ENCODE peak calls at places on chromosomes 16 and 17, in seven cellular contexts. One of them, this sample, is unnamed.

GRCh38 chr17:14143678-14144077 is 74.4 kb downstream of the COX10 start:
- DNase-seq in SW480: no peak
- DNase-seq in aorta: no peak
- DNase-seq in mesothelial cell of epicardium: no peak
- DNase-seq in A673: no peak
- DNase-seq in sciatic nerve: no peak
- DNase-seq in NCI-H446 treated with DMSO at 0.1 percent for 48 hours: no peak
- DNase-seq in this sample: no peak

GRCh38 chr17:81684442-81684911 is 666 bp downstream of the HGS start:
- DNase-seq in aorta: peak
- DNase-seq in NCI-H446 treated with DMSO at 0.1 percent for 48 hours: no peak
- DNase-seq in SW480: no peak
- DNase-seq in sciatic nerve: no peak
- DNase-seq in mesothelial cell of epicardium: no peak
- DNase-seq in A673: peak
- DNase-seq in this sample: no peak

GRCh38 chr16:24255446-24256352 is at the start of gene CACNG3:
- DNase-seq in SW480: no peak
- DNase-seq in NCI-H446 treated with DMSO at 0.1 percent for 48 hours: no peak
- DNase-seq in mesothelial cell of epicardium: peak
- DNase-seq in A673: peak
- DNase-seq in sciatic nerve: peak
- DNase-seq in aorta: peak
- DNase-seq in this sample: peak

GRCh38 chr17:18246880-18247612 is 11.5 kb downstream of the FLII start:
- DNase-seq in A673: peak
- DNase-seq in NCI-H446 treated with DMSO at 0.1 percent for 48 hours: no peak
- DNase-seq in sciatic nerve: peak
- DNase-seq in SW480: no peak
- DNase-seq in aorta: no peak
- DNase-seq in mesothelial cell of epicardium: peak
- DNase-seq in this sample: peak

GRCh38 chr16:77169650-77170236 is 21.2 kb upstream of the MON1B start:
- DNase-seq in aorta: no peak
- DNase-seq in A673: peak
- DNase-seq in SW480: peak
- DNase-seq in sciatic nerve: no peak
- DNase-seq in NCI-H446 treated with DMSO at 0.1 percent for 48 hours: no peak
- DNase-seq in mesothelial cell of epicardium: peak
- DNase-seq in this sample: peak

GRCh38 chr17:5788266-5788900 is 204.1 kb upstream of the NLRP1 start:
- DNase-seq in sciatic nerve: no peak
- DNase-seq in NCI-H446 treated with DMSO at 0.1 percent for 48 hours: no peak
- DNase-seq in A673: no peak
- DNase-seq in SW480: no peak
- DNase-seq in mesothelial cell of epicardium: no peak
- DNase-seq in aorta: no peak
- DNase-seq in this sample: no peak

GRCh38 chr17:34146440-34147043 is 108.5 kb upstream of the CCL2 start:
- DNase-seq in SW480: peak
- DNase-seq in mesothelial cell of epicardium: peak
- DNase-seq in A673: peak
- DNase-seq in sciatic nerve: no peak
- DNase-seq in NCI-H446 treated with DMSO at 0.1 percent for 48 hours: no peak
- DNase-seq in aorta: no peak
- DNase-seq in this sample: no peak

GRCh38 chr16:1363501-1364041 is 11.8 kb downstream of the GNPTG start:
- DNase-seq in NCI-H446 treated with DMSO at 0.1 percent for 48 hours: no peak
- DNase-seq in aorta: no peak
- DNase-seq in mesothelial cell of epicardium: peak
- DNase-seq in A673: peak
- DNase-seq in sciatic nerve: no peak
- DNase-seq in SW480: peak
- DNase-seq in this sample: peak

GRCh38 chr17:38341035-38341721 is 2.6 kb downstream of the GPR179 start:
- DNase-seq in aorta: no peak
- DNase-seq in SW480: no peak
- DNase-seq in mesothelial cell of epicardium: no peak
- DNase-seq in A673: peak
- DNase-seq in sciatic nerve: peak
- DNase-seq in NCI-H446 treated with DMSO at 0.1 percent for 48 hours: no peak
- DNase-seq in this sample: no peak

GRCh38 chr17:4178651-4179050 is 35.7 kb downstream of the CYB5D2 start:
- DNase-seq in sciatic nerve: no peak
- DNase-seq in mesothelial cell of epicardium: no peak
- DNase-seq in A673: no peak
- DNase-seq in aorta: no peak
- DNase-seq in SW480: no peak
- DNase-seq in NCI-H446 treated with DMSO at 0.1 percent for 48 hours: no peak
- DNase-seq in this sample: no peak

GRCh38 chr16:3938843-3939624 is 58.5 kb upstream of the CREBBP start:
- DNase-seq in NCI-H446 treated with DMSO at 0.1 percent for 48 hours: no peak
- DNase-seq in SW480: peak
- DNase-seq in A673: peak
- DNase-seq in sciatic nerve: peak
- DNase-seq in aorta: peak
- DNase-seq in mesothelial cell of epicardium: peak
- DNase-seq in this sample: peak

GRCh38 chr17:73759324-73760185 is 115.3 kb upstream of the SDK2 start:
- DNase-seq in A673: peak
- DNase-seq in SW480: no peak
- DNase-seq in NCI-H446 treated with DMSO at 0.1 percent for 48 hours: no peak
- DNase-seq in mesothelial cell of epicardium: no peak
- DNase-seq in sciatic nerve: no peak
- DNase-seq in aorta: no peak
- DNase-seq in this sample: no peak

GRCh38 chr17:81223758-81224122 is 975 bp upstream of the CEP131 start:
- DNase-seq in sciatic nerve: no peak
- DNase-seq in NCI-H446 treated with DMSO at 0.1 percent for 48 hours: no peak
- DNase-seq in A673: no peak
- DNase-seq in aorta: no peak
- DNase-seq in mesothelial cell of epicardium: no peak
- DNase-seq in SW480: no peak
- DNase-seq in this sample: no peak

GRCh38 chr17:50219345-50219744 is 17.9 kb upstream of the COL1A1 start:
- DNase-seq in aorta: no peak
- DNase-seq in sciatic nerve: no peak
- DNase-seq in mesothelial cell of epicardium: no peak
- DNase-seq in NCI-H446 treated with DMSO at 0.1 percent for 48 hours: no peak
- DNase-seq in SW480: peak
- DNase-seq in A673: no peak
- DNase-seq in this sample: peak

GRCh38 chr17:78327880-78328279 is 32.0 kb downstream of the SOCS3 start:
- DNase-seq in SW480: no peak
- DNase-seq in mesothelial cell of epicardium: no peak
- DNase-seq in A673: no peak
- DNase-seq in aorta: no peak
- DNase-seq in NCI-H446 treated with DMSO at 0.1 percent for 48 hours: no peak
- DNase-seq in sciatic nerve: no peak
- DNase-seq in this sample: no peak

GRCh38 chr16:81625544-81626152 is 153.4 kb upstream of the PLCG2 start:
- DNase-seq in aorta: peak
- DNase-seq in mesothelial cell of epicardium: no peak
- DNase-seq in sciatic nerve: no peak
- DNase-seq in A673: no peak
- DNase-seq in SW480: no peak
- DNase-seq in NCI-H446 treated with DMSO at 0.1 percent for 48 hours: no peak
- DNase-seq in this sample: no peak

GRCh38 chr17:77619851-77620250 is 338.7 kb upstream of the TNRC6C start:
- DNase-seq in mesothelial cell of epicardium: no peak
- DNase-seq in SW480: no peak
- DNase-seq in sciatic nerve: no peak
- DNase-seq in NCI-H446 treated with DMSO at 0.1 percent for 48 hours: no peak
- DNase-seq in aorta: no peak
- DNase-seq in A673: no peak
- DNase-seq in this sample: peak

GRCh38 chr17:44546711-44547606 is 10.3 kb upstream of the FZD2 start:
- DNase-seq in mesothelial cell of epicardium: no peak
- DNase-seq in aorta: no peak
- DNase-seq in NCI-H446 treated with DMSO at 0.1 percent for 48 hours: no peak
- DNase-seq in sciatic nerve: no peak
- DNase-seq in A673: no peak
- DNase-seq in SW480: no peak
- DNase-seq in this sample: peak

GRCh38 chr16:21703589-21704174 is 39.9 kb downstream of the OTOA start:
- DNase-seq in SW480: no peak
- DNase-seq in aorta: no peak
- DNase-seq in A673: no peak
- DNase-seq in mesothelial cell of epicardium: no peak
- DNase-seq in sciatic nerve: no peak
- DNase-seq in NCI-H446 treated with DMSO at 0.1 percent for 48 hours: no peak
- DNase-seq in this sample: no peak

GRCh38 chr16:56199164-56199563 is 7.9 kb downstream of the GNAO1 start:
- DNase-seq in aorta: no peak
- DNase-seq in sciatic nerve: no peak
- DNase-seq in SW480: no peak
- DNase-seq in mesothelial cell of epicardium: no peak
- DNase-seq in A673: no peak
- DNase-seq in NCI-H446 treated with DMSO at 0.1 percent for 48 hours: no peak
- DNase-seq in this sample: no peak

GRCh38 chr16:14669776-14670175 is 24.3 kb downstream of the PLA2G10 start:
- DNase-seq in aorta: no peak
- DNase-seq in NCI-H446 treated with DMSO at 0.1 percent for 48 hours: no peak
- DNase-seq in SW480: no peak
- DNase-seq in sciatic nerve: no peak
- DNase-seq in A673: no peak
- DNase-seq in mesothelial cell of epicardium: no peak
- DNase-seq in this sample: no peak

GRCh38 chr17:44970136-44970737 is 2.1 kb upstream of the C1QL1 start:
- DNase-seq in SW480: no peak
- DNase-seq in aorta: peak
- DNase-seq in sciatic nerve: no peak
- DNase-seq in mesothelial cell of epicardium: no peak
- DNase-seq in NCI-H446 treated with DMSO at 0.1 percent for 48 hours: peak
- DNase-seq in A673: peak
- DNase-seq in this sample: no peak

GRCh38 chr17:17056167-17056562 is 13.9 kb downstream of the MPRIP start:
- DNase-seq in SW480: no peak
- DNase-seq in mesothelial cell of epicardium: no peak
- DNase-seq in sciatic nerve: peak
- DNase-seq in NCI-H446 treated with DMSO at 0.1 percent for 48 hours: no peak
- DNase-seq in A673: no peak
- DNase-seq in aorta: no peak
- DNase-seq in this sample: no peak

GRCh38 chr17:50102164-50102991 is 7.2 kb downstream of the PDK2 start:
- DNase-seq in sciatic nerve: peak
- DNase-seq in aorta: peak
- DNase-seq in NCI-H446 treated with DMSO at 0.1 percent for 48 hours: no peak
- DNase-seq in SW480: peak
- DNase-seq in A673: no peak
- DNase-seq in mesothelial cell of epicardium: no peak
- DNase-seq in this sample: no peak

GRCh38 chr16:24646646-24646995 is 82.8 kb upstream of the TNRC6A start:
- DNase-seq in aorta: no peak
- DNase-seq in SW480: no peak
- DNase-seq in NCI-H446 treated with DMSO at 0.1 percent for 48 hours: no peak
- DNase-seq in sciatic nerve: no peak
- DNase-seq in A673: peak
- DNase-seq in mesothelial cell of epicardium: no peak
- DNase-seq in this sample: no peak

GRCh38 chr16:88437367-88437964 is 15.6 kb upstream of the ZFPM1 start:
- DNase-seq in aorta: no peak
- DNase-seq in SW480: peak
- DNase-seq in A673: peak
- DNase-seq in sciatic nerve: peak
- DNase-seq in NCI-H446 treated with DMSO at 0.1 percent for 48 hours: no peak
- DNase-seq in mesothelial cell of epicardium: peak
- DNase-seq in this sample: no peak

GRCh38 chr17:31593806-31594205 is 202.3 kb downstream of the RAB11FIP4 start:
- DNase-seq in NCI-H446 treated with DMSO at 0.1 percent for 48 hours: peak
- DNase-seq in mesothelial cell of epicardium: no peak
- DNase-seq in SW480: no peak
- DNase-seq in A673: no peak
- DNase-seq in aorta: peak
- DNase-seq in sciatic nerve: no peak
- DNase-seq in this sample: no peak

GRCh38 chr16:58197314-58198012 is 443 bp downstream of the CSNK2A2 start:
- DNase-seq in mesothelial cell of epicardium: no peak
- DNase-seq in aorta: no peak
- DNase-seq in SW480: no peak
- DNase-seq in sciatic nerve: no peak
- DNase-seq in NCI-H446 treated with DMSO at 0.1 percent for 48 hours: no peak
- DNase-seq in A673: no peak
- DNase-seq in this sample: no peak

GRCh38 chr17:20263595-20263994 is 203.7 kb downstream of the LGALS9B start:
- DNase-seq in aorta: no peak
- DNase-seq in mesothelial cell of epicardium: no peak
- DNase-seq in NCI-H446 treated with DMSO at 0.1 percent for 48 hours: no peak
- DNase-seq in A673: peak
- DNase-seq in SW480: peak
- DNase-seq in sciatic nerve: no peak
- DNase-seq in this sample: peak

GRCh38 chr16:67936124-67936875 is at the start of gene PSMB10:
- DNase-seq in A673: peak
- DNase-seq in mesothelial cell of epicardium: peak
- DNase-seq in sciatic nerve: peak
- DNase-seq in aorta: peak
- DNase-seq in NCI-H446 treated with DMSO at 0.1 percent for 48 hours: no peak
- DNase-seq in SW480: peak
- DNase-seq in this sample: peak

GRCh38 chr17:61574542-61575351 is 16.3 kb downstream of the NACA2 start:
- DNase-seq in SW480: peak
- DNase-seq in aorta: no peak
- DNase-seq in NCI-H446 treated with DMSO at 0.1 percent for 48 hours: peak
- DNase-seq in A673: peak
- DNase-seq in sciatic nerve: no peak
- DNase-seq in mesothelial cell of epicardium: peak
- DNase-seq in this sample: peak

GRCh38 chr17:18076941-18077340 is 10.8 kb upstream of the DRG2 start:
- DNase-seq in NCI-H446 treated with DMSO at 0.1 percent for 48 hours: no peak
- DNase-seq in aorta: no peak
- DNase-seq in sciatic nerve: no peak
- DNase-seq in A673: no peak
- DNase-seq in mesothelial cell of epicardium: no peak
- DNase-seq in SW480: no peak
- DNase-seq in this sample: peak

GRCh38 chr17:63224644-63225043 is 221.5 kb downstream of the CYB561 start:
- DNase-seq in mesothelial cell of epicardium: no peak
- DNase-seq in NCI-H446 treated with DMSO at 0.1 percent for 48 hours: no peak
- DNase-seq in aorta: no peak
- DNase-seq in A673: no peak
- DNase-seq in SW480: no peak
- DNase-seq in sciatic nerve: no peak
- DNase-seq in this sample: peak

GRCh38 chr17:39239640-39240314 is 14.0 kb upstream of the STAC2 start:
- DNase-seq in SW480: peak
- DNase-seq in mesothelial cell of epicardium: peak
- DNase-seq in aorta: no peak
- DNase-seq in NCI-H446 treated with DMSO at 0.1 percent for 48 hours: no peak
- DNase-seq in A673: no peak
- DNase-seq in sciatic nerve: peak
- DNase-seq in this sample: no peak

GRCh38 chr17:43645765-43646481 is 15.8 kb downstream of the MEOX1 start:
- DNase-seq in aorta: peak
- DNase-seq in A673: no peak
- DNase-seq in sciatic nerve: peak
- DNase-seq in NCI-H446 treated with DMSO at 0.1 percent for 48 hours: no peak
- DNase-seq in mesothelial cell of epicardium: no peak
- DNase-seq in SW480: no peak
- DNase-seq in this sample: peak

GRCh38 chr17:50163846-50164696 is 1.7 kb upstream of the SGCA start:
- DNase-seq in mesothelial cell of epicardium: no peak
- DNase-seq in sciatic nerve: no peak
- DNase-seq in A673: no peak
- DNase-seq in NCI-H446 treated with DMSO at 0.1 percent for 48 hours: no peak
- DNase-seq in SW480: no peak
- DNase-seq in aorta: peak
- DNase-seq in this sample: no peak

GRCh38 chr16:77898671-77899211 is 110.4 kb downstream of the VAT1L start:
- DNase-seq in sciatic nerve: no peak
- DNase-seq in mesothelial cell of epicardium: no peak
- DNase-seq in NCI-H446 treated with DMSO at 0.1 percent for 48 hours: no peak
- DNase-seq in aorta: no peak
- DNase-seq in SW480: no peak
- DNase-seq in A673: no peak
- DNase-seq in this sample: peak

GRCh38 chr17:76740329-76741118 is 2.6 kb downstream of the MFSD11 start:
- DNase-seq in NCI-H446 treated with DMSO at 0.1 percent for 48 hours: peak
- DNase-seq in SW480: peak
- DNase-seq in aorta: no peak
- DNase-seq in sciatic nerve: no peak
- DNase-seq in mesothelial cell of epicardium: no peak
- DNase-seq in A673: no peak
- DNase-seq in this sample: peak

This sample was measured in amniotic epithelial cell.